ENCODE peak calls at places on chromosome 9, in six cellular contexts. Z is H9, T is IMR-90, N is mesendoderm, M is H1, A is neuronal stem cell. W is an unnamed sample.

GRCh38 chr9:89887286-89887685 is 282.5 kb downstream of the GADD45G start:
- DNase-seq in A (no peak), M (no peak), N (no peak), Z (peak), T (no peak), W (no peak)

GRCh38 chr9:14428781-14429230 is 114.9 kb upstream of the NFIB start:
- DNase-seq in M (peak), A (peak), Z (peak), N (peak), T (peak), W (peak)

GRCh38 chr9:136328622-136329041 is 1.3 kb downstream of the GPSM1 start:
- DNase-seq in Z (no peak), A (no peak), N (no peak), T (peak), M (no peak), W (no peak)

GRCh38 chr9:38057416-38058195 is 11.4 kb downstream of the SHB start:
- DNase-seq in T (no peak), M (no peak), A (no peak), Z (no peak), N (peak), W (peak)

GRCh38 chr9:20659474-20659962 is 24.5 kb upstream of the FOCAD start:
- DNase-seq in Z (no peak), T (no peak), A (no peak), M (no peak), N (no peak), W (no peak)

GRCh38 chr9:2181794-2182193 is 166.6 kb downstream of the SMARCA2 start:
- DNase-seq in Z (peak), M (no peak), T (peak), N (peak), A (peak), W (peak)

GRCh38 chr9:126386088-126386487 is 59.5 kb downstream of the MVB12B start:
- DNase-seq in A (no peak), T (no peak), N (peak), M (no peak), Z (peak), W (no peak)

GRCh38 chr9:13568446-13568845 is 289.0 kb upstream of the MPDZ start:
- DNase-seq in A (no peak), M (no peak), Z (no peak), N (no peak), T (no peak), W (no peak)

GRCh38 chr9:61665330-61665751 is 475.5 kb downstream of the SPATA31A7 start:
- DNase-seq in N (no peak), A (no peak), M (no peak), Z (no peak), T (no peak), W (no peak)

GRCh38 chr9:92100237-92100911 is 14.8 kb downstream of the SPTLC1 start:
- DNase-seq in N (peak), A (no peak), Z (no peak), M (peak), T (peak), W (peak)

GRCh38 chr9:75152416-75152815 is 64.1 kb downstream of the OSTF1 start:
- DNase-seq in A (no peak), M (no peak), Z (no peak), N (no peak), T (peak), W (no peak)

GRCh38 chr9:120758544-120758943 is 34.7 kb downstream of the FBXW2 start:
- DNase-seq in T (no peak), M (no peak), N (no peak), Z (no peak), A (no peak), W (no peak)

GRCh38 chr9:121398374-121398773 is 28.3 kb upstream of the STOM start:
- DNase-seq in A (no peak), T (peak), M (no peak), N (no peak), Z (no peak), W (peak)

GRCh38 chr9:107172160-107172978 is 110.7 kb upstream of the RAD23B start:
- DNase-seq in A (peak), T (peak), Z (peak), M (peak), N (peak), W (peak)

GRCh38 chr9:32424616-32425015 is 40.2 kb downstream of the ACO1 start:
- DNase-seq in M (no peak), T (peak), Z (no peak), A (no peak), N (no peak), W (no peak)

GRCh38 chr9:127139775-127140174 is 17.3 kb upstream of the ANGPTL2 start:
- DNase-seq in N (no peak), A (no peak), Z (no peak), M (no peak), T (no peak), W (no peak)

GRCh38 chr9:72952914-72953313 is at the start of gene ALDH1A1:
- DNase-seq in T (no peak), M (no peak), N (peak), A (no peak), Z (peak), W (no peak)

GRCh38 chr9:110648698-110649097 is 19.9 kb upstream of the MUSK start:
- DNase-seq in A (no peak), Z (no peak), M (no peak), T (no peak), N (no peak), W (no peak)

GRCh38 chr9:36102742-36103495 is 33.6 kb upstream of the GLIPR2 start:
- DNase-seq in T (peak), A (peak), N (peak), M (peak), Z (peak), W (peak)

GRCh38 chr9:19378647-19379046 is 1.4 kb downstream of the RPS6 start:
- DNase-seq in Z (no peak), T (no peak), M (no peak), N (no peak), A (no peak), W (no peak)

GRCh38 chr9:7879551-7880245 is 80.1 kb upstream of the DMAC1 start:
- DNase-seq in T (no peak), Z (peak), N (peak), M (peak), A (peak), W (no peak)

GRCh38 chr9:96553070-96553469 is 66.6 kb downstream of the CDC14B start:
- DNase-seq in Z (no peak), N (no peak), T (peak), A (no peak), M (no peak), W (no peak)

GRCh38 chr9:115038138-115038537 is 79.8 kb downstream of the TNC start:
- DNase-seq in T (no peak), N (no peak), M (no peak), A (no peak), Z (no peak), W (no peak)

GRCh38 chr9:35690447-35691324 is 961 bp upstream of the TPM2 start:
- DNase-seq in N (peak), M (no peak), Z (peak), A (peak), T (peak), W (peak)

GRCh38 chr9:4182831-4183230 is 117.0 kb downstream of the GLIS3 start:
- DNase-seq in T (no peak), A (no peak), M (no peak), Z (no peak), N (no peak), W (no peak)

GRCh38 chr9:137191691-137192447 is 3.4 kb downstream of the SSNA1 start:
- DNase-seq in N (no peak), Z (no peak), M (no peak), T (no peak), A (no peak), W (no peak)

GRCh38 chr9:93582115-93582514 is 5.7 kb downstream of the PHF2 start:
- DNase-seq in A (no peak), N (peak), Z (peak), T (no peak), M (no peak), W (peak)

GRCh38 chr9:84501587-84501986 is 161.0 kb upstream of the SLC28A3 start:
- DNase-seq in A (no peak), N (no peak), T (no peak), M (no peak), Z (no peak), W (no peak)

GRCh38 chr9:16601991-16602390 is 268.5 kb downstream of the BNC2 start:
- DNase-seq in M (no peak), A (no peak), T (no peak), Z (no peak), N (peak), W (no peak)

GRCh38 chr9:135088348-135088978 is 995 bp downstream of the OLFM1 start:
- DNase-seq in T (no peak), A (no peak), M (no peak), N (no peak), Z (no peak), W (no peak)

GRCh38 chr9:129459550-129460322 is 161.2 kb downstream of the C9orf50 start:
- DNase-seq in T (no peak), M (no peak), Z (no peak), A (no peak), N (no peak), W (no peak)
- H2BK120ac ChIP-seq in T (peak), M (peak), Z (no peak), A (peak), N (peak), W (peak)

GRCh38 chr9:109423877-109424276 is 74.2 kb downstream of the PTPN3 start:
- DNase-seq in M (no peak), Z (no peak), T (no peak), N (no peak), A (no peak), W (no peak)
- H3K27ac ChIP-seq in M (no peak), Z (no peak), T (no peak), N (no peak), A (no peak), W (no peak)

DNA sequence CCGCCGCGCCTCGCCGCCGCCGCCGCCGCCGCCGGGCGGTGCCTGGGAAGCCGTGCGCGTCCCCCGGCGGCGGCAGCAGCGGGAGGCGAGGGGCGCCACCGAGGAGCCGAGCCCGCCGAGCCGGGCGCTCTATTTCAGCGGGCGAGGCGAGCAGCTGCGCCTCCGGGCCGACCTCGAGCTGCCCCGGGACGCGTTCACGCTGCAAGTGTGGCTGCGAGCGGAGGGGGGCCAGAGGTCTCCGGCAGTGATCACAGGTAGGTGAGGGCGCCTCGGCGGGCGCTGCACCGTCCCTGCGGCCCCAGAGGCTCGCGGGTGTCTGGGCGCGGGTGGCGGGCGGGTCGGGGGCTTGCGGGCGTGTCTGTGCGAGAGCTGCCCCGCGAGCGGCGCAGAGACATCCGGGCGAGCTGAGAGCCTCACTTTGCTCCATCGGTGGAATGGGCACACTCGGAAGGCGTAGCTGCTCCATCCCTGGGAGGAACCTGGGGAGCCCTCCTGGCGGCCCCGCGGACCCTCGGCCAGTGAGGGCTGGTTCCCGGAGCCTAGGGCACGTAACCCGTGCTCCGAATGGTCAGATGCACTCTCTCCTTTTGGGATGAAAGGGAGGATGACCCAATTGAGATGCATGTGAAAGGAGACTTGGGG is 864 bp downstream of the PAPPA start:
- DNase-seq in A (peak), N (peak), M (no peak), T (no peak), Z (peak), W (no peak)
- H3K9ac ChIP-seq in A (peak), N (peak), M (peak), T (peak), Z (no peak), W (peak)

DNA sequence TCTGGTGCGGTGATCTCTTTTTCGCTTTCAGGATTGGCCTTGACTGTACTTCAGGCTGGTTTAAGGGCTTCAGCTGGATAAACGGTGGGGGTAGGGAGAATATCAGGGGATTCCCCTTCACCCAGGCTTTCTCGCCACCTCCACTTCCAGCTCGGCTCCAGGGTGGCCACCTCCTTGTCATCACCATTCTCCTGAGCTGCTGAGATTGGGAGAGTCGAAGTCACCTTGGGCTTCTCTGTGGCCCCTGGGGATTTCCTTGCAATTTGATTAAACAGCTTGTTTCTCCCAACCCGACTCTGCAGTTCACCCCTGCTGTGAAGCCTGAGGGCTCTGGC is 964 bp downstream of the BSPRY start:
- DNase-seq in M (no peak), A (no peak), T (no peak), Z (no peak), N (no peak), W (no peak)
- H2BK120ac ChIP-seq in M (no peak), A (no peak), T (no peak), Z (no peak), N (no peak), W (no peak)

GRCh38 chr9:133874061-133874638 is 118.0 kb downstream of the VAV2 start:
- DNase-seq in A (no peak), Z (no peak), N (peak), M (no peak), T (peak), W (peak)

GRCh38 chr9:133876144-133876543 is 116.0 kb downstream of the VAV2 start:
- DNase-seq in N (peak), M (no peak), Z (peak), T (no peak), A (no peak), W (no peak)

GRCh38 chr9:133876836-133877235 is 115.3 kb downstream of the VAV2 start:
- DNase-seq in Z (no peak), T (no peak), N (no peak), A (no peak), M (no peak), W (no peak)

GRCh38 chr9:133874659-133875058 is 117.5 kb downstream of the VAV2 start:
- DNase-seq in T (no peak), N (no peak), M (no peak), Z (no peak), A (no peak), W (no peak)

GRCh38 chr9:133875131-133875530 is 117.0 kb downstream of the VAV2 start:
- DNase-seq in A (no peak), T (no peak), N (no peak), Z (no peak), M (no peak), W (no peak)
- H3K27ac ChIP-seq in A (no peak), T (no peak), N (no peak), Z (no peak), M (no peak), W (peak)

DNA sequence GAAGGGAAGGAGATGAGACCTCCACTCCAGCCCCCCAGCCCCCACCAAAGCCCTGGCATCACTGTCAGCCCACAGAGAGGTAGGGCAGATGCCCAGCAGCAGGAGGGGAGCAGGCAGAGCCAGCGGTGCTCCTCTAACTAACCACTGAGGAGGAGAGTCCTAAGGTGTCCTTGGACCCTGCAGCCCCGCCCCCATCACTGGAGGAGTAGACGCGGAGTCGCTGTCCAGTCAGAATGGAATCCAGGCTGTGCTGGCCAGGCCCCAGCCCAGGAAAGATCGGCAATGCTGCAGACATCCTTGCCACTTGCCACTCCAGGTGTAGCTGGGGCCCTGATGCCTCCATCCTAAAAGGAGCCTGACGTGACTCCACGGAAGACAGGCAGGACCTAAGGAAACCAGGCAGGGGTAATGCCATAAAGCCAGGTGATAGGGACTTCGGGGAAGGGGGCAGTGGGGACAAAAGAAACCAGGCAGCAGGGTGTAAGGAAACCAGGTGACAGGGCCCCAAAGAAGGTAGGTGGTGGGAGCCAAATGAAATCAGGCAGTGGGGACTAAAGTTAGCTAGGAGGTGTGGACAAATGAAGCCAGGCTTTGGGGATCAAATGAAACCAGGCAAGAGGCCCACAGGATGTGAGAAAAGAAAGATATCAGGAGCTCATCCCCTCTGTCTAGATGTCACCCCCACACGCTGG is 12.4 kb downstream of the CNTFR start:
- DNase-seq in N (peak), A (no peak), Z (peak), T (no peak), M (no peak), W (peak)
- H3K9ac ChIP-seq in N (peak), A (peak), Z (no peak), T (no peak), M (no peak), W (no peak)

GRCh38 chr9:95459218-95459617 is 57.6 kb downstream of the PTCH1 start:
- DNase-seq in T (no peak), A (no peak), N (peak), M (no peak), Z (no peak), W (no peak)
- H2BK120ac ChIP-seq in T (peak), A (no peak), N (no peak), M (no peak), Z (no peak), W (no peak)

W was measured in trophoblast cell.